ENCODE peak calls at places on chromosomes 16 and 17, in seven cellular contexts. D, G, R, Y, W, X and V are unnamed samples.

GRCh38 chr16:12815361-12815760 is 11.7 kb upstream of the CPPED1 start:
- DNase-seq in Y (no peak), R (no peak), W (no peak), D (no peak), X (no peak), G (no peak), V (peak)

GRCh38 chr16:71467810-71468209 is 5.8 kb upstream of the ZNF23 start:
- DNase-seq in R (no peak), D (no peak), G (peak), W (no peak), Y (peak), X (peak), V (no peak)

GRCh38 chr17:18031955-18032354 is 7.0 kb downstream of the ATPAF2 start:
- DNase-seq in W (no peak), G (no peak), D (no peak), R (no peak), Y (no peak), X (no peak), V (no peak)

GRCh38 chr17:13993106-13993505 is 76.2 kb upstream of the COX10 start:
- DNase-seq in W (no peak), D (no peak), R (no peak), X (no peak), Y (no peak), G (no peak), V (no peak)

GRCh38 chr17:64092952-64093451 is 36.9 kb downstream of the ERN1 start:
- DNase-seq in X (no peak), Y (no peak), W (no peak), G (no peak), R (no peak), D (no peak), V (no peak)

GRCh38 chr16:66507731-66508239 is 42.1 kb downstream of the TK2 start:
- DNase-seq in R (no peak), D (no peak), W (no peak), X (no peak), G (no peak), Y (no peak), V (no peak)

GRCh38 chr16:5025171-5025632 is 8.5 kb downstream of the NAGPA start:
- DNase-seq in G (no peak), W (peak), Y (no peak), X (no peak), R (no peak), D (no peak), V (no peak)

GRCh38 chr17:36550491-36551417 is 6.0 kb downstream of the GGNBP2 start:
- DNase-seq in D (no peak), G (peak), Y (no peak), W (no peak), X (peak), R (no peak), V (no peak)

GRCh38 chr16:80623376-80623775 is 82.6 kb downstream of the DYNLRB2 start:
- DNase-seq in X (no peak), D (no peak), R (no peak), G (no peak), W (no peak), Y (no peak), V (no peak)

GRCh38 chr17:54977744-54978143 is 9.2 kb downstream of the STXBP4 start:
- DNase-seq in X (no peak), G (no peak), R (no peak), W (no peak), Y (no peak), D (no peak), V (no peak)

GRCh38 chr17:59388070-59388556 is 56.7 kb downstream of the YPEL2 start:
- DNase-seq in Y (no peak), G (no peak), D (no peak), W (no peak), R (no peak), X (no peak), V (no peak)

GRCh38 chr16:55242667-55243066 is 81.3 kb upstream of the IRX6 start:
- DNase-seq in W (no peak), R (no peak), G (no peak), X (no peak), D (no peak), Y (no peak), V (no peak)

GRCh38 chr16:30884760-30885159 is 9.1 kb downstream of the BCL7C start:
- DNase-seq in R (no peak), W (no peak), D (no peak), Y (no peak), G (peak), X (no peak), V (no peak)

GRCh38 chr17:63191610-63192009 is 225.6 kb downstream of the TANC2 start:
- DNase-seq in D (no peak), X (peak), Y (no peak), G (no peak), W (no peak), R (no peak), V (no peak)

GRCh38 chr17:49388290-49388640 is 26.2 kb upstream of the ZNF652 start:
- DNase-seq in X (peak), W (no peak), G (peak), D (no peak), Y (no peak), R (peak), V (no peak)

GRCh38 chr17:10628756-10629155 is 28.4 kb downstream of the MYH3 start:
- DNase-seq in R (no peak), G (no peak), D (no peak), X (no peak), Y (peak), W (no peak), V (no peak)

GRCh38 chr17:8502100-8502499 is 66.4 kb downstream of the NDEL1 start:
- DNase-seq in X (no peak), G (no peak), R (no peak), W (no peak), Y (no peak), D (no peak), V (no peak)

GRCh38 chr17:10295728-10296343 is 77.0 kb downstream of the MYH13 start:
- DNase-seq in X (peak), Y (peak), D (no peak), G (peak), W (no peak), R (no peak), V (no peak)

GRCh38 chr17:35944151-35944550 is 638 bp upstream of the LYZL6 start:
- DNase-seq in R (no peak), Y (no peak), G (no peak), W (no peak), D (no peak), X (no peak), V (no peak)